ENCODE peak calls at places on chromosomes 3 and 15, in four cellular contexts. X, I, C and D are unnamed samples.

GRCh38 chr3:13078158-13078905 is 5.1 kb upstream of the IQSEC1 start:
- DNase-seq in C (no peak), I (no peak), X (no peak), D (no peak)

GRCh38 chr3:131072099-131072559 is 45.5 kb downstream of the NEK11 start:
- DNase-seq in I (no peak), X (no peak), C (peak; percentile 25), D (no peak)

GRCh38 chr3:23667536-23668429 is 138.0 kb upstream of the UBE2E1 start:
- DNase-seq in C (peak; percentile 26), I (no peak), X (no peak), D (no peak)

GRCh38 chr3:135154186-135154585 is 359.1 kb downstream of the EPHB1 start:
- DNase-seq in C (no peak), X (no peak), I (no peak), D (no peak)

GRCh38 chr15:68797589-68798377 is 22.9 kb downstream of the ANP32A start:
- DNase-seq in C (no peak), I (no peak), X (peak; percentile 55), D (no peak)

GRCh38 chr3:45551214-45552010 is 43.1 kb upstream of the LIMD1 start:
- DNase-seq in I (peak; percentile 68), X (peak; percentile 80), C (peak; percentile 99), D (peak; percentile 97)

GRCh38 chr15:90902656-90902995 is 476 bp upstream of the MAN2A2 start:
- DNase-seq in X (no peak), I (no peak), C (no peak), D (no peak)

GRCh38 chr15:46344906-46345305 is 710.1 kb downstream of the SQOR start:
- DNase-seq in I (no peak), X (no peak), C (no peak), D (no peak)

GRCh38 chr3:112093180-112093522 is 7.0 kb downstream of the C3orf52 start:
- DNase-seq in I (no peak), X (no peak), C (no peak), D (no peak)

GRCh38 chr15:80199366-80199765 is 46.6 kb downstream of the FAH start:
- DNase-seq in X (no peak), I (no peak), C (no peak), D (no peak)

GRCh38 chr3:163018067-163018466 is 1521.5 kb downstream of the OTOL1 start:
- DNase-seq in X (no peak), C (no peak), I (no peak), D (no peak)

GRCh38 chr15:73265536-73266153 is 103.1 kb downstream of the HCN4 start:
- DNase-seq in I (no peak), X (no peak), C (peak; percentile 52), D (peak; percentile 6)

GRCh38 chr3:12965999-12966846 is 107.0 kb downstream of the IQSEC1 start:
- DNase-seq in I (no peak), X (no peak), C (peak; percentile 20), D (no peak)

GRCh38 chr3:129054605-129055104 is 5.9 kb upstream of the GP9 start:
- DNase-seq in C (no peak), X (no peak), I (no peak), D (no peak)

GRCh38 chr15:96043586-96044171 is 286.8 kb upstream of the NR2F2 start:
- DNase-seq in I (no peak), C (no peak), X (no peak), D (no peak)

GRCh38 chr3:112083239-112083638 is 3.0 kb upstream of the C3orf52 start:
- DNase-seq in I (no peak), X (no peak), C (no peak), D (no peak)

GRCh38 chr15:42215854-42216829 is 8.0 kb upstream of the VPS39 start:
- DNase-seq in X (no peak), I (no peak), C (no peak), D (no peak)

GRCh38 chr3:46986782-46987484 is 7.5 kb downstream of the NBEAL2 start:
- DNase-seq in X (no peak), C (no peak), I (no peak), D (no peak)

GRCh38 chr3:38139191-38139590 is 730 bp downstream of the MYD88 start:
- DNase-seq in I (no peak), X (no peak), C (no peak), D (no peak)

DNA sequence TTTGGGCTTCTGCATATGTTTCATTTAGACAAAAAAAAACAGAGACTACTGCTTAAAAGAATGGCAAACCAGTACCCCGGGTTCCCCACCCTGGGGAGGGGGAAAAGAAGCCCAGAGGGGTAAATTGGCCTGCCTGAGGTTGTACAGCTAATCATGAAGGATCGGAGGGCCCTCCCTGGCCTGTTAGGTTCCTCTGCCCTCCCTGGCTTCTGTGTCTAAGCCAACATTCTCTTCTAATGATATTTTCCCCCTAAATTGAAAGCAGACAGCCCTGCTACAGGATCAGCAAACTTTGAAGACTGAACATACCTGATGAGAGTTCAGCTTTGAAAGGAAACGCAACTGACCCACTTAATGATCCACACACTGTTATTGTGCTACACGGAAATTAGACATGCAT is 2.5 kb downstream of the ARHGAP31 start:
- DNase-seq in C (no peak), X (no peak), I (no peak), D (no peak)
- H3K4me3 ChIP-seq in C (no peak overlapping the region), X (peak overlapping the region; percentile 86), I (peak overlapping the region; percentile 53), D (no peak overlapping the region)

DNA sequence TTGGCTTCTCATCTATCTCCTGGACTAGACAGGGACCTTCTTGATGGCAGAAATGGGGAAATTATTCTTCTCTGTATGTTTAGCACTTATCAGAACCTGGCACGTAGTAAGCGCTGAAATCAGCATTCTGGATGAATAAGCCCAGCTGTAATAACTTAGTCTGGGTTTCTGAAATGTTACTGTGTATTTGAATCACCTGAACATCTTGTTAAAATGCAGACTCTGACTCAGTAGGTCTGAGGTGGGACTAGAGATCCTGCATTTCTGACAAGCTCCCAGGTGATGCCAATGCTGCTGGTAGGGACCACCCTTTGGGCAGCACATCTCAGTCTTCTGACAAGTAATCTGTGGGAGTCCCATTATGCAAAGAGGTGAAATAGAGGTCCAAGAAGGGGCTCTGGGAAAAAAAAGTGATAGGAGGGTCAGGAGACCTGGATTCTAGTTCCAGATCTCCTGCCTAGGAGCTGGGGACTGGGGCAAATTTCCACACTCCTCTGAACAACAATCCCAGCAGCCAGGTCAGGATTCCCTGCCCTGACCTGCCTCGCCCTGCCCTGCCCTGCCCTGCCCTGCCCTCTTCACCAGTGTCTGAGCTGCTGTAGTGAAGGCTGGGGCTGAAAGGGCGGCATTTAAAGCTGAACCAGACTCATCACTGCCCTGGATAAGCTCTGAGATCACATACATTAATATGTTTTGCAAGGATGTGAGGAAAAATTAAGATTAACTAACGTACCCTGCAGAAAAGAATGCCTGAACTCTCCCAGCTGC is 17.2 kb upstream of the SLC6A11 start:
- DNase-seq in C (peak; percentile 66), I (no peak), X (no peak), D (no peak)
- H3K27me3 ChIP-seq in C (no peaks in the 10 kb centered on the region), I (no peaks in the 10 kb centered on the region), X (peaks cover 75% of the 10 kb centered on the region), D (peaks cover 3% of the 10 kb centered on the region)

DNA sequence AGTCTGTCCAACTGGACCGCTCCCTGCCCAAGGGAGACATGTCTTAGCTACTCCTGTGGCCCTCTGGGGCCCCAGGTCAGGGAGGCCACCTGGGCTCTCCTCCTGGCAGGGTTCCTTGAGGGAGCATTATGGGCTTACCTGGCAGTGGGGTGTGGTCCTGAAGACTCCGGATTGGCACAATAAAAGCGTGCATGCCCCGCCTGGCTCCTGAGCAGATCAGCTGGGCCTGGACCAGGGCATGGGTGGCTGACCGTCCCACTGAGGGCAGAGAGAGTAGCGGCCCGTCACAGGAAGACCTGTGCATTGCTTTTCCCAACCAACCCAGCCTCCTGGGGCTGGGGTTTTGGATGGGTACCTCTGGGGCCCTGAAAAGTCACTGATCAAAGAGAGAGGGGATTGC is 5.4 kb downstream of the ACOX2 start:
- DNase-seq in I (no peak), C (no peak), X (no peak), D (no peak)
- TF ChIP-seq CTCF in I (no peak), C (no peak), X (no peak), D (no peak)

GRCh38 chr15:67097893-67098740 is 32.7 kb downstream of the SMAD3 start:
- DNase-seq in I (no peak), X (peak; percentile 41), C (peak; percentile 67), D (no peak)
- H3K4me3 ChIP-seq in I (no peak overlapping the region), X (peak overlapping the region; percentile 18), C (no peak overlapping the region), D (peak overlapping the region; percentile 11)

GRCh38 chr3:132464066-132464465 is 46.8 kb downstream of the DNAJC13 start:
- DNase-seq in I (no peak), X (no peak), C (no peak), D (no peak)

DNA sequence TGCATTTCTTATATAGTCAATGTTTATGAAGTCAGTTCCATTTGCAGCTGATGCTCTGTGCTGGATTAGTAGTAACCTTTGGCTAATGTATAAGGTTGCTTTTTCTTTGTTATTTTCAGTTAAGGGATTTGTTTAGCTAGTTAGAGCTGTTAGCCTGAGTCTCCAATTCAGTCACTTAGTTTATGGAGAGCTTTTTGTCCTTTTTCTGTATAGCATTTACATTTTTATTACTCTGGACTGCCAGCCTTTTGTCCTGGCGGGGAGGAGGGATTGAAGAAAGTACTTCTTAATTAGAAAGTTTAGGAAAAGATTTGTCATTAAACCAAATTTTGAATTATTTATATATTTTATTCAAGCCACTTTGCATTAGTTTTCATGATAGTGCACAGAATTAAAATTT is 52.0 kb downstream of the DNAJC13 start:
- DNase-seq in C (no peak), X (no peak), I (no peak), D (no peak)
- H3K27me3 ChIP-seq in C (no peaks in the 10 kb centered on the region), X (no peaks in the 10 kb centered on the region), I (no peaks in the 10 kb centered on the region), D (no peaks in the 10 kb centered on the region)

DNA sequence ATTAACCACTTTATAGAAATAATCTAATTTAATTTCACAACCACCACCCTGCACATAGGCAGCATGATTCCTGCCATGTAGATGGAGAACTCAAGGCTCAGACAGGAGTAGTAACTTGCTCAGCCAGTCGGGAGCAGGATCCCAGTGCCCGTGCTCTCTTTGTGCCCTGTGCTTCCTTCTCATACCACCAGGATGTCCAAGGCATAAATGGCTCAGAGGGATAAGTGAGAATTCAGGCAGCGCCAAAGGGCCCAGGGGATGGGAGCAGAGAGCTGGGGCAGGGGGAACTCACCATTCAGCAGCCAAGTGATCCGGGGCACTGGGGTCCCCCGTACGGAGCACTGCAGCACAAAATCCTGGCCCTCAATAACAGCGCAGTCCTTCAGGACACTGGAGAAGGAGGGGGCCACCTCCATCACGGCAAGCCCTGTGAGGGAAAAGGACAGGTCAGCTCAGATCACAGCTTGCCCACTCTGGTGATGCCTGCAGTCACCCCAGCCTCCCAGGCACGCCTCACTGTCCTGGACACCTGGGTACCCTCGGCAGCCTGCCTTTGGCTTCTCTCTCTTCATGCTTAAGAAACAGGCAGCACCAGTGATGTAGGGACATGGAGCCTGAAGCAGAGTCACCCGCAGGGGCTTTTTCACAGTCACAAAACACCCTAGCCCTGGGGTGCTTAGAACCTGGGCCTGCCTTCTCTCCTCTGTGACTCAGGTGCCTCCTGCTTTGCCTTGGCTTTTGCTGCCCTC is 141.0 kb upstream of the HACD2 start:
- DNase-seq in I (no peak), X (no peak), C (no peak), D (no peak)
- TF ChIP-seq CTCF in I (no peak), X (no peak), C (no peak), D (peak; percentile 30)